ENCODE peak calls at places on chromosome 6, in ten cellular contexts. I is activated T-helper 1 cell treated with anti-CD3 and anti-CD28 coated beads, Interleukin-12 subunit alpha, Interleukin-12 subunit beta, Interleukin-2, Interleukin-4 antibody, amounts not matched to agents 30 ng/mL and 10 ng/mL and 1 ng/mL, durations not matched to agents 14 hours and 24 hours and 36 hours; L is HS-5; W is NCI-H1436; R is choroid plexus epithelial cell; Y is NCI-H1417; K is NCI-H524; J is left colon; G is cardiac muscle cell; O is NCI-H2171 treated with DMSO at 0.1 percent for 48 hours. H is an unnamed sample.

GRCh38 chr6:166596741-166597507 is 10.4 kb upstream of the RAMACL start:
- DNase-seq in I (no peak), L (no peak), W (no peak), R (no peak), Y (no peak), K (no peak), J (no peak), G (no peak), O (peak; percentile 56), H (no peak)

GRCh38 chr6:3239110-3239830 is 11.8 kb upstream of the TUBB2B start:
- DNase-seq in I (no peak), L (no peak), W (no peak), R (no peak), Y (no peak), K (no peak), J (no peak), G (no peak), O (no peak), H (no peak)

GRCh38 chr6:57068066-57068465 is 21.6 kb downstream of the KIAA1586 start:
- DNase-seq in I (no peak), L (no peak), W (no peak), R (peak; percentile 70), Y (no peak), K (no peak), J (no peak), G (peak; percentile 21), O (no peak), H (no peak)

GRCh38 chr6:140857734-140858380 is 1274.9 kb upstream of the GJE1 start:
- DNase-seq in I (no peak), L (no peak), W (no peak), R (peak; percentile 99), Y (peak; percentile 13), K (no peak), J (no peak), G (peak; percentile 93), O (peak; percentile 49), H (no peak)

GRCh38 chr6:5866547-5867051 is 140.1 kb downstream of the NRN1 start:
- DNase-seq in I (no peak), L (peak; percentile 15), W (peak; percentile 10), R (peak; percentile 56), Y (peak; percentile 46), K (no peak), J (no peak), G (peak; percentile 5), O (peak; percentile 96), H (peak; percentile 21)

GRCh38 chr6:75848274-75848673 is 99.2 kb downstream of the MYO6 start:
- DNase-seq in I (no peak), L (no peak), W (no peak), R (no peak), Y (no peak), K (no peak), J (no peak), G (no peak), O (no peak), H (no peak)

GRCh38 chr6:139175389-139175788 is 40.5 kb downstream of the HECA start:
- DNase-seq in I (no peak), L (no peak), W (no peak), R (no peak), Y (no peak), K (no peak), J (no peak), G (no peak), O (no peak), H (no peak)

GRCh38 chr6:79170915-79171314 is 63.6 kb downstream of the HMGN3 start:
- DNase-seq in I (no peak), L (no peak), W (peak; percentile 81), R (peak; percentile 73), Y (peak; percentile 30), K (no peak), J (no peak), G (peak; percentile 64), O (peak; percentile 63), H (peak; percentile 42)

GRCh38 chr6:110769923-110770322 is 45.3 kb downstream of the CDK19 start:
- DNase-seq in I (no peak), L (no peak), W (no peak), R (no peak), Y (no peak), K (no peak), J (no peak), G (no peak), O (no peak), H (no peak)

GRCh38 chr6:132174919-132175318 is 223.7 kb upstream of the CCN2 start:
- DNase-seq in I (no peak), L (no peak), W (no peak), R (no peak), Y (no peak), K (no peak), J (no peak), G (no peak), O (no peak), H (no peak)

GRCh38 chr6:129162605-129163004 is 279.7 kb downstream of the LAMA2 start:
- DNase-seq in I (no peak), L (no peak), W (no peak), R (no peak), Y (no peak), K (no peak), J (no peak), G (peak; percentile 14), O (no peak), H (no peak)

GRCh38 chr6:52535711-52536423 is 41.0 kb downstream of the TRAM2 start:
- DNase-seq in I (no peak), L (no peak), W (no peak), R (no peak), Y (no peak), K (no peak), J (no peak), G (no peak), O (no peak), H (no peak)

GRCh38 chr6:95292011-95292410 is 285.3 kb upstream of the MANEA start:
- DNase-seq in I (no peak), L (no peak), W (no peak), R (no peak), Y (no peak), K (no peak), J (no peak), G (no peak), O (no peak), H (no peak)

GRCh38 chr6:6546318-6547110 is 42.0 kb upstream of the LY86 start:
- DNase-seq in I (peak; percentile 14), L (no peak), W (no peak), R (peak; percentile 34), Y (peak; percentile 73), K (peak; percentile 68), J (no peak), G (peak; percentile 41), O (no peak), H (peak; percentile 43)

GRCh38 chr6:81751388-81752083 is 945 bp downstream of the TENT5A start:
- DNase-seq in I (peak; percentile 2), L (peak; percentile 13), W (no peak), R (peak; percentile 47), Y (peak; percentile 74), K (no peak), J (peak; percentile 60), G (peak; percentile 62), O (no peak), H (peak; percentile 26)

GRCh38 chr6:22980446-22980845 is 411.1 kb downstream of the HDGFL1 start:
- DNase-seq in I (no peak), L (peak; percentile 5), W (no peak), R (peak; percentile 39), Y (no peak), K (no peak), J (no peak), G (peak; percentile 25), O (no peak), H (no peak)

GRCh38 chr6:107304421-107305025 is 154.8 kb downstream of the PDSS2 start:
- DNase-seq in I (no peak), L (no peak), W (no peak), R (peak; percentile 32), Y (no peak), K (no peak), J (no peak), G (no peak), O (no peak), H (no peak)

GRCh38 chr6:139763468-139764214 is 389.2 kb upstream of the CITED2 start:
- DNase-seq in I (no peak), L (peak; percentile 64), W (no peak), R (peak; percentile 60), Y (no peak), K (no peak), J (no peak), G (peak; percentile 64), O (no peak), H (no peak)

GRCh38 chr6:113690255-113690956 is 166.7 kb upstream of the MARCKS start:
- DNase-seq in I (no peak), L (peak; percentile 75), W (no peak), R (peak; percentile 96), Y (no peak), K (no peak), J (no peak), G (peak; percentile 84), O (peak; percentile 56), H (no peak)

GRCh38 chr6:45741437-45742166 is 274.1 kb downstream of the CLIC5 start:
- DNase-seq in I (no peak), L (no peak), W (no peak), R (peak; percentile 75), Y (no peak), K (no peak), J (no peak), G (peak; percentile 72), O (no peak), H (no peak)

GRCh38 chr6:44537306-44538049 is 150.0 kb downstream of the CDC5L start:
- DNase-seq in I (no peak), L (no peak), W (peak; percentile 84), R (no peak), Y (peak; percentile 17), K (no peak), J (no peak), G (no peak), O (no peak), H (no peak)

GRCh38 chr6:16198061-16198705 is 40.2 kb upstream of the GMPR start:
- DNase-seq in I (no peak), L (no peak), W (no peak), R (no peak), Y (no peak), K (no peak), J (no peak), G (no peak), O (no peak), H (no peak)

GRCh38 chr6:108408453-108408852 is 113.6 kb downstream of the AFG1L start:
- DNase-seq in I (no peak), L (no peak), W (no peak), R (peak; percentile 63), Y (no peak), K (no peak), J (no peak), G (peak; percentile 74), O (peak; percentile 9), H (no peak)

GRCh38 chr6:30767158-30767943 is 23.0 kb upstream of the IER3 start:
- DNase-seq in I (no peak), L (no peak), W (no peak), R (no peak), Y (no peak), K (no peak), J (no peak), G (no peak), O (no peak), H (no peak)

GRCh38 chr6:74409447-74409846 is 713.4 kb downstream of the CD109 start:
- DNase-seq in I (no peak), L (peak; percentile 53), W (no peak), R (peak; percentile 89), Y (no peak), K (no peak), J (no peak), G (peak; percentile 83), O (no peak), H (no peak)